ENCODE peak calls at places on chromosomes 11 and 22, in nine cellular contexts. One of them, this sample, is unnamed.

GRCh38 chr11:133541331-133542095 is 9.2 kb upstream of the OPCML start:
- DNase-seq in HCT116: no peak
- DNase-seq in Caco-2: no peak
- DNase-seq in PC-3: no peak
- DNase-seq in fibroblast of lung: no peak
- DNase-seq in BE2C: no peak
- DNase-seq in WTC11: peak; percentile 79
- DNase-seq in GM06990: no peak
- DNase-seq in neural crest cell: peak; percentile 66
- DNase-seq in this sample: no peak

GRCh38 chr11:2295971-2296912 is 5.5 kb downstream of the C11orf21 start:
- DNase-seq in fibroblast of lung: no peak
- DNase-seq in BE2C: no peak
- DNase-seq in HCT116: no peak
- DNase-seq in neural crest cell: no peak
- DNase-seq in WTC11: no peak
- DNase-seq in Caco-2: no peak
- DNase-seq in GM06990: no peak
- DNase-seq in PC-3: no peak
- DNase-seq in this sample: no peak

GRCh38 chr11:62125881-62126280 is 2.1 kb downstream of the INCENP start:
- DNase-seq in GM06990: no peak
- DNase-seq in PC-3: no peak
- DNase-seq in neural crest cell: peak; percentile 35
- DNase-seq in WTC11: no peak
- DNase-seq in fibroblast of lung: no peak
- DNase-seq in HCT116: no peak
- DNase-seq in BE2C: no peak
- DNase-seq in Caco-2: no peak
- DNase-seq in this sample: no peak

GRCh38 chr11:62082292-62082657 is 41.5 kb upstream of the INCENP start:
- DNase-seq in Caco-2: no peak
- DNase-seq in WTC11: no peak
- DNase-seq in GM06990: no peak
- DNase-seq in HCT116: no peak
- DNase-seq in neural crest cell: no peak
- DNase-seq in BE2C: no peak
- DNase-seq in PC-3: no peak
- DNase-seq in fibroblast of lung: no peak
- DNase-seq in this sample: no peak

GRCh38 chr11:57798905-57799559 is 37.4 kb downstream of the CTNND1 start:
- DNase-seq in fibroblast of lung: peak; percentile 73
- DNase-seq in Caco-2: peak; percentile 74
- DNase-seq in WTC11: no peak
- DNase-seq in neural crest cell: no peak
- DNase-seq in HCT116: peak; percentile 94
- DNase-seq in PC-3: peak; percentile 97
- DNase-seq in GM06990: no peak
- DNase-seq in BE2C: peak; percentile 8
- DNase-seq in this sample: no peak

GRCh38 chr11:66413167-66413566 is 7.7 kb upstream of the NPAS4 start:
- DNase-seq in PC-3: no peak
- DNase-seq in WTC11: no peak
- DNase-seq in fibroblast of lung: no peak
- DNase-seq in HCT116: no peak
- DNase-seq in BE2C: no peak
- DNase-seq in Caco-2: no peak
- DNase-seq in GM06990: no peak
- DNase-seq in neural crest cell: no peak
- DNase-seq in this sample: no peak

GRCh38 chr22:24054356-24054755 is 43.3 kb downstream of the CABIN1 start:
- DNase-seq in WTC11: no peak
- DNase-seq in HCT116: no peak
- DNase-seq in BE2C: no peak
- DNase-seq in fibroblast of lung: peak; percentile 54
- DNase-seq in GM06990: no peak
- DNase-seq in Caco-2: no peak
- DNase-seq in neural crest cell: no peak
- DNase-seq in PC-3: no peak
- DNase-seq in this sample: no peak

GRCh38 chr11:124297921-124298320 is 15.8 kb downstream of the OR8D1 start:
- DNase-seq in GM06990: no peak
- DNase-seq in HCT116: no peak
- DNase-seq in neural crest cell: no peak
- DNase-seq in Caco-2: no peak
- DNase-seq in fibroblast of lung: peak; percentile 58
- DNase-seq in WTC11: no peak
- DNase-seq in PC-3: no peak
- DNase-seq in BE2C: no peak
- DNase-seq in this sample: no peak

GRCh38 chr11:108891909-108892511 is 227.1 kb downstream of the DDX10 start:
- DNase-seq in Caco-2: no peak
- DNase-seq in BE2C: no peak
- DNase-seq in HCT116: no peak
- DNase-seq in fibroblast of lung: no peak
- DNase-seq in WTC11: no peak
- DNase-seq in PC-3: no peak
- DNase-seq in GM06990: no peak
- DNase-seq in neural crest cell: no peak
- DNase-seq in this sample: no peak

GRCh38 chr22:40524392-40525249 is 111.9 kb downstream of the MRTFA start:
- DNase-seq in GM06990: no peak
- DNase-seq in neural crest cell: no peak
- DNase-seq in fibroblast of lung: no peak
- DNase-seq in BE2C: no peak
- DNase-seq in PC-3: peak; percentile 39
- DNase-seq in HCT116: no peak
- DNase-seq in WTC11: no peak
- DNase-seq in Caco-2: no peak
- DNase-seq in this sample: no peak

GRCh38 chr11:747176-748006 is at the start of gene TALDO1:
- DNase-seq in GM06990: peak; percentile 94
- DNase-seq in PC-3: peak; percentile 86
- DNase-seq in Caco-2: peak; percentile 98
- DNase-seq in neural crest cell: peak; percentile 91
- DNase-seq in WTC11: peak; percentile 94
- DNase-seq in HCT116: peak; percentile 57
- DNase-seq in fibroblast of lung: peak; percentile 78
- DNase-seq in BE2C: peak; percentile 91
- DNase-seq in this sample: peak; percentile 99

GRCh38 chr11:127193916-127194315 is 193.3 kb upstream of the KIRREL3 start:
- DNase-seq in HCT116: no peak
- DNase-seq in WTC11: no peak
- DNase-seq in GM06990: no peak
- DNase-seq in PC-3: no peak
- DNase-seq in fibroblast of lung: no peak
- DNase-seq in neural crest cell: no peak
- DNase-seq in Caco-2: no peak
- DNase-seq in BE2C: peak; percentile 19
- DNase-seq in this sample: no peak

GRCh38 chr11:62132188-62132587 is 8.4 kb downstream of the INCENP start:
- DNase-seq in Caco-2: no peak
- DNase-seq in fibroblast of lung: no peak
- DNase-seq in WTC11: no peak
- DNase-seq in HCT116: no peak
- DNase-seq in GM06990: no peak
- DNase-seq in PC-3: peak; percentile 62
- DNase-seq in neural crest cell: no peak
- DNase-seq in BE2C: no peak
- DNase-seq in this sample: no peak

GRCh38 chr11:109267293-109268095 is 154.5 kb upstream of the C11orf87 start:
- DNase-seq in neural crest cell: no peak
- DNase-seq in WTC11: no peak
- DNase-seq in GM06990: no peak
- DNase-seq in HCT116: no peak
- DNase-seq in Caco-2: no peak
- DNase-seq in BE2C: no peak
- DNase-seq in PC-3: no peak
- DNase-seq in fibroblast of lung: peak; percentile 62
- DNase-seq in this sample: no peak

GRCh38 chr22:41401781-41402648 is 20.3 kb downstream of the TEF start:
- DNase-seq in Caco-2: peak; percentile 11
- DNase-seq in PC-3: peak; percentile 82
- DNase-seq in GM06990: no peak
- DNase-seq in neural crest cell: no peak
- DNase-seq in HCT116: no peak
- DNase-seq in fibroblast of lung: peak; percentile 35
- DNase-seq in WTC11: no peak
- DNase-seq in BE2C: peak; percentile 70
- DNase-seq in this sample: no peak

DNA sequence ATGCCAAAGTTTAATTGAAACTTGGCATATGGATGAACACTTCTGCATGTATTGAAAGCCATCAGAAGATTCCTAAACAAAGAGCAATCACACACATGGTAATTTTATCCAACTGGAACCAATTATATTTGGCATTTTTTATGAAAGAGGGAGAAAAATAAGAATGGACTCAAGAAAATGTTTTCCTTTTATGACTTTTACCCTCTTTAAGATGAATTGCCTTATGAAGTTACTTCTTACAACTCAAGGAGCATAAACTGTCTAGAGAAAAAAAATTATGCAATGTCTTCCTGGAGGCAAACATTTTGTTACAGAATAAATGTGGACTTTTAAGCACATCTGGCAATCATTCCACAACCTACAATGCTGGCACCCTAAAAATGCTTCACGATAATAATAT is 7.3 kb downstream of the TRPC6 start:
- DNase-seq in neural crest cell: no peak
- DNase-seq in WTC11: no peak
- DNase-seq in HCT116: no peak
- DNase-seq in GM06990: no peak
- DNase-seq in fibroblast of lung: no peak
- DNase-seq in Caco-2: no peak
- DNase-seq in PC-3: no peak
- DNase-seq in BE2C: no peak
- DNase-seq in this sample: no peak
- TF ChIP-seq CTCF in neural crest cell: no peak
- TF ChIP-seq CTCF in WTC11: no peak
- TF ChIP-seq CTCF in HCT116: no peak
- TF ChIP-seq CTCF in GM06990: no peak
- TF ChIP-seq CTCF in fibroblast of lung: no peak
- TF ChIP-seq CTCF in Caco-2: no peak
- TF ChIP-seq CTCF in PC-3: no peak
- TF ChIP-seq CTCF in BE2C: no peak
- TF ChIP-seq CTCF in this sample: no peak

DNA sequence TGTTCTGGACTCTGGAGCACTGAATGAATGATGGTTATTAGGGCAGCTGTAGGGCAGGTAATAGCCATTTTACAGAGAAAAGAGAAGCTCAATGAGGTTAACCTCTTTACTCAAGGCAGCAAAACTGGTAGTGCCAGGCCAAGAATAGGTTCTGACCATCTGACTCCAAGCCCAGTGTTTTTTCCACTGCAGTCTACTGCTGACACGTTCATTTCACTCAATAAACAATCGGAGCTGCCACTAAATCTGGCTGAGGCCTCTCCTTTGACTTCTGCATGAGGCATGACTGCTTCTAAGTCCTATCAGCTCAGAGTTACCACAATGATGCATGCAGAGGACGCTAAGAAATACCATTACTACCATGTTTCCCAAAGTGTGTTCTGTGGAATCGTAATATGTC is 117.6 kb downstream of the ARL14EP start:
- DNase-seq in PC-3: no peak
- DNase-seq in GM06990: no peak
- DNase-seq in Caco-2: no peak
- DNase-seq in neural crest cell: no peak
- DNase-seq in fibroblast of lung: no peak
- DNase-seq in WTC11: no peak
- DNase-seq in HCT116: no peak
- DNase-seq in BE2C: no peak
- DNase-seq in this sample: no peak
- TF ChIP-seq CTCF in PC-3: no peak
- TF ChIP-seq CTCF in GM06990: no peak
- TF ChIP-seq CTCF in Caco-2: no peak
- TF ChIP-seq CTCF in neural crest cell: no peak
- TF ChIP-seq CTCF in fibroblast of lung: no peak
- TF ChIP-seq CTCF in WTC11: no peak
- TF ChIP-seq CTCF in HCT116: no peak
- TF ChIP-seq CTCF in BE2C: no peak
- TF ChIP-seq CTCF in this sample: no peak

DNA sequence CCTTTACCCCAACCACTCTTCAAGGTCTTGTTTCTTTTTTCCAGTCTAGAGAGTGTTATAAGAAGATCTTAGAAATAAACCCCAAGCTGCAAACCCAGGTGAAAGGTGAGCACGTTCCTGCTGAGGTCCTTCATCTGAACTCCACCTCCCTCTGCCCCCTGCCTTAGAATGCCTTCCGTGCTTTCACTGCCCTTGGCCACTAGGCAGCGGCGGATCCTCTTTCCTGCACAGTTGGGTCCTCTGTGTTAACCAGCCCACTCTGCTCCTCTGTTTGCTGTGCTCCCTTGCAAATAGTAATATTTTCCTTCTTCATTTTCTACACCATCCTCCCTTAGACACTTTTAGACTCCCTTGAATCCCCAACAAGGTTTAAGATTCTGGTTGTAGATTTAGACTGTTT is 24.3 kb downstream of the TTC12 start:
- DNase-seq in PC-3: no peak
- DNase-seq in fibroblast of lung: no peak
- DNase-seq in WTC11: peak; percentile 30
- DNase-seq in GM06990: no peak
- DNase-seq in neural crest cell: no peak
- DNase-seq in BE2C: peak; percentile 28
- DNase-seq in HCT116: no peak
- DNase-seq in Caco-2: peak; percentile 40
- DNase-seq in this sample: no peak
- TF ChIP-seq CTCF in PC-3: no peak
- TF ChIP-seq CTCF in fibroblast of lung: no peak
- TF ChIP-seq CTCF in WTC11: no peak
- TF ChIP-seq CTCF in GM06990: no peak
- TF ChIP-seq CTCF in neural crest cell: no peak
- TF ChIP-seq CTCF in BE2C: no peak
- TF ChIP-seq CTCF in HCT116: no peak
- TF ChIP-seq CTCF in Caco-2: no peak
- TF ChIP-seq CTCF in this sample: no peak

GRCh38 chr22:22458896-22459588 is 49.5 kb downstream of the ZNF280B start:
- DNase-seq in HCT116: no peak
- DNase-seq in neural crest cell: no peak
- DNase-seq in GM06990: no peak
- DNase-seq in BE2C: no peak
- DNase-seq in fibroblast of lung: peak; percentile 11
- DNase-seq in WTC11: no peak
- DNase-seq in PC-3: no peak
- DNase-seq in Caco-2: no peak
- DNase-seq in this sample: no peak

GRCh38 chr22:22461111-22461510 is 47.4 kb downstream of the ZNF280B start:
- DNase-seq in PC-3: no peak
- DNase-seq in fibroblast of lung: no peak
- DNase-seq in HCT116: no peak
- DNase-seq in Caco-2: no peak
- DNase-seq in BE2C: no peak
- DNase-seq in WTC11: no peak
- DNase-seq in GM06990: no peak
- DNase-seq in neural crest cell: no peak
- DNase-seq in this sample: no peak

GRCh38 chr22:22460060-22460459 is 48.5 kb downstream of the ZNF280B start:
- DNase-seq in Caco-2: no peak
- DNase-seq in GM06990: no peak
- DNase-seq in BE2C: no peak
- DNase-seq in WTC11: no peak
- DNase-seq in PC-3: no peak
- DNase-seq in fibroblast of lung: no peak
- DNase-seq in neural crest cell: no peak
- DNase-seq in HCT116: no peak
- DNase-seq in this sample: no peak

GRCh38 chr22:22461583-22461982 is 47.0 kb downstream of the ZNF280B start:
- DNase-seq in PC-3: no peak
- DNase-seq in neural crest cell: no peak
- DNase-seq in Caco-2: no peak
- DNase-seq in WTC11: no peak
- DNase-seq in fibroblast of lung: no peak
- DNase-seq in HCT116: no peak
- DNase-seq in BE2C: no peak
- DNase-seq in GM06990: no peak
- DNase-seq in this sample: no peak

GRCh38 chr22:22460635-22461034 is 47.9 kb downstream of the ZNF280B start:
- DNase-seq in HCT116: peak; percentile 7
- DNase-seq in fibroblast of lung: no peak
- DNase-seq in BE2C: no peak
- DNase-seq in GM06990: no peak
- DNase-seq in PC-3: peak; percentile 15
- DNase-seq in neural crest cell: no peak
- DNase-seq in Caco-2: no peak
- DNase-seq in WTC11: no peak
- DNase-seq in this sample: no peak
- TF ChIP-seq CTCF in HCT116: peak; percentile 58
- TF ChIP-seq CTCF in fibroblast of lung: peak; percentile 26
- TF ChIP-seq CTCF in BE2C: peak; percentile 54
- TF ChIP-seq CTCF in GM06990: peak; percentile 9
- TF ChIP-seq CTCF in PC-3: peak; percentile 32
- TF ChIP-seq CTCF in neural crest cell: peak; percentile 53
- TF ChIP-seq CTCF in Caco-2: peak; percentile 42
- TF ChIP-seq CTCF in WTC11: peak; percentile 23
- TF ChIP-seq CTCF in this sample: no peak